ENCODE peak calls at places on chromosomes 3 and 15, in four cellular contexts. I is HEK293T, E is left cardiac atrium, W is GM03348. O is an unnamed sample.

GRCh38 chr15:91926871-91927270 is 73.4 kb downstream of the SLCO3A1 start:
- DNase-seq in I (no peak), E (no peak), W (peak), O (peak)

GRCh38 chr3:193982258-193982659 is 153.7 kb upstream of the HES1 start:
- DNase-seq in W (peak), E (peak), I (no peak), O (peak)

GRCh38 chr3:13493867-13494441 is 13.8 kb downstream of the HDAC11 start:
- DNase-seq in W (no peak), E (peak), I (no peak), O (no peak)

GRCh38 chr3:25113891-25114290 is 314.2 kb upstream of the RARB start:
- DNase-seq in E (no peak), I (no peak), W (no peak), O (no peak)

GRCh38 chr3:158160958-158161357 is 51.1 kb downstream of the RSRC1 start:
- DNase-seq in E (no peak), I (no peak), W (peak), O (peak)

GRCh38 chr15:31306036-31306425 is 20.6 kb upstream of the KLF13 start:
- DNase-seq in W (no peak), I (no peak), E (no peak), O (no peak)

GRCh38 chr3:128466840-128467541 is at the start of gene DNAJB8:
- DNase-seq in E (no peak), W (no peak), I (no peak), O (no peak)

GRCh38 chr15:76310470-76311070 is 699 bp downstream of the ETFA start:
- DNase-seq in W (peak), I (peak), E (no peak), O (no peak)

GRCh38 chr3:53149699-53150098 is 11.3 kb upstream of the PRKCD start:
- DNase-seq in E (no peak), W (no peak), I (no peak), O (no peak)

GRCh38 chr3:43753743-43754142 is 63.0 kb downstream of the ABHD5 start:
- DNase-seq in W (peak), I (no peak), E (no peak), O (peak)

GRCh38 chr3:53044371-53045106 is 1.3 kb downstream of the SFMBT1 start:
- DNase-seq in W (no peak), E (no peak), I (peak), O (peak)

GRCh38 chr15:67178569-67179210 is 75.8 kb downstream of the AAGAB start:
- DNase-seq in E (no peak), W (peak), I (no peak), O (peak)

GRCh38 chr3:187713504-187713903 is 11.1 kb upstream of the RTP2 start:
- DNase-seq in W (no peak), E (no peak), I (no peak), O (peak)

GRCh38 chr3:23940775-23941174 is 4.3 kb upstream of the NR1D2 start:
- DNase-seq in E (no peak), I (no peak), W (no peak), O (no peak)

GRCh38 chr3:72657666-72658065 is 190.6 kb downstream of the SHQ1 start:
- DNase-seq in W (no peak), I (no peak), E (no peak), O (no peak)

GRCh38 chr3:177538064-177538742 is 340.9 kb upstream of the TBL1XR1 start:
- DNase-seq in E (peak), I (no peak), W (peak), O (peak)

GRCh38 chr15:72319985-72320671 is at the start of gene CELF6:
- DNase-seq in I (peak), W (peak), E (peak), O (peak)